ENCODE peak calls at places on chromosomes 3 and 15, in nine cellular contexts. C, N, H, B, U, O, G, W and E are unnamed samples.

GRCh38 chr3:107206141-107206540 is 171.1 kb upstream of the CCDC54 start:
- DNase-seq in C (peak; percentile 59), N (no peak), H (peak; percentile 36), B (no peak), U (peak; percentile 68), O (peak; percentile 67), G (no peak), W (peak; percentile 83), E (no peak)

GRCh38 chr3:109532257-109533216 is 195.2 kb upstream of the DPPA4 start:
- DNase-seq in C (peak; percentile 83), N (no peak), H (peak; percentile 43), B (no peak), U (peak; percentile 61), O (peak; percentile 73), G (peak; percentile 59), W (peak; percentile 78), E (no peak)

GRCh38 chr15:69164807-69165636 is 4.6 kb downstream of the GLCE start:
- DNase-seq in C (peak; percentile 88), N (no peak), H (no peak), B (no peak), U (no peak), O (peak; percentile 77), G (no peak), W (peak; percentile 83), E (no peak)

GRCh38 chr15:89845305-89845893 is 30.7 kb upstream of the ANPEP start:
- DNase-seq in C (peak; percentile 92), N (no peak), H (no peak), B (no peak), U (no peak), O (peak; percentile 30), G (no peak), W (peak; percentile 92), E (peak; percentile 86)

GRCh38 chr15:81264072-81264857 is 59.7 kb downstream of the STARD5 start:
- DNase-seq in C (no peak), N (no peak), H (no peak), B (no peak), U (no peak), O (no peak), G (no peak), W (no peak), E (no peak)

GRCh38 chr15:90679959-90680358 is 37.2 kb upstream of the BLM start:
- DNase-seq in C (no peak), N (peak; percentile 87), H (no peak), B (no peak), U (no peak), O (no peak), G (no peak), W (no peak), E (no peak)

GRCh38 chr3:152968388-152969024 is 133.6 kb downstream of the P2RY1 start:
- DNase-seq in C (no peak), N (no peak), H (no peak), B (no peak), U (no peak), O (no peak), G (no peak), W (peak; percentile 64), E (peak; percentile 34)

GRCh38 chr15:89767411-89767915 is 8.7 kb upstream of the MESP2 start:
- DNase-seq in C (no peak), N (no peak), H (no peak), B (peak; percentile 57), U (no peak), O (no peak), G (no peak), W (no peak), E (no peak)

GRCh38 chr3:160150525-160150924 is 74.7 kb upstream of the C3orf80 start:
- DNase-seq in C (peak; percentile 74), N (no peak), H (no peak), B (no peak), U (no peak), O (no peak), G (no peak), W (peak; percentile 20), E (no peak)

GRCh38 chr3:62049033-62049432 is 324.3 kb downstream of the FEZF2 start:
- DNase-seq in C (peak; percentile 6), N (no peak), H (no peak), B (no peak), U (no peak), O (no peak), G (no peak), W (no peak), E (no peak)

GRCh38 chr3:71546781-71547180 is 36.7 kb downstream of the FOXP1 start:
- DNase-seq in C (no peak), N (no peak), H (no peak), B (no peak), U (no peak), O (no peak), G (no peak), W (no peak), E (no peak)

GRCh38 chr3:67459131-67459530 is 195.3 kb downstream of the SUCLG2 start:
- DNase-seq in C (peak; percentile 45), N (no peak), H (no peak), B (no peak), U (no peak), O (no peak), G (no peak), W (peak; percentile 78), E (no peak)

GRCh38 chr3:131216801-131217200 is 164.8 kb upstream of the NUDT16 start:
- DNase-seq in C (peak; percentile 50), N (no peak), H (peak; percentile 79), B (no peak), U (no peak), O (peak; percentile 95), G (peak; percentile 54), W (peak; percentile 74), E (peak; percentile 82)

GRCh38 chr15:40038267-40038653 is 721 bp downstream of the SRP14 start:
- DNase-seq in C (peak; percentile 56), N (no peak), H (no peak), B (no peak), U (peak; percentile 33), O (no peak), G (no peak), W (peak; percentile 35), E (no peak)

GRCh38 chr3:24288538-24289236 is 206.0 kb downstream of the THRB start:
- DNase-seq in C (no peak), N (peak; percentile 72), H (no peak), B (no peak), U (no peak), O (no peak), G (peak; percentile 60), W (peak; percentile 47), E (no peak)

GRCh38 chr3:117844676-117845075 is 1135.1 kb downstream of the TUSC7 start:
- DNase-seq in C (peak; percentile 61), N (no peak), H (no peak), B (no peak), U (no peak), O (no peak), G (no peak), W (peak; percentile 33), E (no peak)

GRCh38 chr15:22861151-22861550 is 22.7 kb downstream of the NIPA2 start:
- DNase-seq in C (no peak), N (no peak), H (no peak), B (no peak), U (no peak), O (no peak), G (no peak), W (no peak), E (no peak)

GRCh38 chr3:126287536-126288181 is 69.5 kb downstream of the KLF15 start:
- DNase-seq in C (peak; percentile 28), N (peak; percentile 90), H (peak; percentile 67), B (peak; percentile 54), U (peak; percentile 85), O (peak; percentile 98), G (peak; percentile 82), W (peak; percentile 63), E (peak; percentile 29)

GRCh38 chr3:13281657-13282527 is 138.2 kb downstream of the NUP210 start:
- DNase-seq in C (no peak), N (peak; percentile 64), H (peak; percentile 47), B (no peak), U (peak; percentile 45), O (no peak), G (no peak), W (no peak), E (no peak)
- H3K27me3 ChIP-seq in C (peaks cover 64% of the 10 kb centered on the region), N (no peaks in the 10 kb centered on the region), H (peaks cover 28% of the 10 kb centered on the region), B (peaks cover 37% of the 10 kb centered on the region), U (peaks cover 23% of the 10 kb centered on the region), O (peaks cover 42% of the 10 kb centered on the region), G (no peaks in the 10 kb centered on the region), W (peaks cover 26% of the 10 kb centered on the region), E (peaks cover 11% of the 10 kb centered on the region)

GRCh38 chr15:59303641-59304433 is 68.8 kb downstream of the MYO1E start:
- DNase-seq in C (peak; percentile 22), N (peak; percentile 2), H (no peak), B (no peak), U (no peak), O (peak; percentile 77), G (no peak), W (peak; percentile 51), E (peak; percentile 55)
- H3K4me1 ChIP-seq in C (peaks cover 15% of the 10 kb centered on the region), N (peaks cover 40% of the 10 kb centered on the region), H (peaks cover 12% of the 10 kb centered on the region), B (no peaks in the 10 kb centered on the region), U (no peaks in the 10 kb centered on the region), O (peaks cover 13% of the 10 kb centered on the region), G (no peaks in the 10 kb centered on the region), W (peaks cover 23% of the 10 kb centered on the region), E (peaks cover 72% of the 10 kb centered on the region)

DNA sequence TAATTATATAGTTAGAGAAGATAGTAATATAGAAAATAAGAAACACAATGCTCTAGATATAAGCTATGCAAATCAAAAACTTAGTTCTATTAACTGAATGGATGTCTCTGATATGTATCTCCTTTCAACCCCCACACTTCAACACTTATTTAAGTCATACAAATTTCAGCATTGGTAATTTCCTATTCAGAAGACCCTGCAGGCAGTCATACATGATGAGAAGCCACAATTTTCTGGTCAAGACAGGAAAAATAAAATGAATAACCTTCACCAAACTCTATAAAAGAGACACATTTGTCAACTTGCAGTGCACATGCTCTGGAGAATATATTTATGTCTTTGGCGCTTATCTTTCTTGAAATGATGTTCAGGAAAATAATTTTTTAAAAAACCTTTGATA is 578 bp upstream of the BCHE start:
- DNase-seq in C (no peak), N (no peak), H (no peak), B (no peak), U (no peak), O (no peak), G (no peak), W (no peak), E (no peak)
- H3K27ac ChIP-seq in C (no peak overlapping the region), N (no peak overlapping the region), H (no peak overlapping the region), B (no peak overlapping the region), U (no peak overlapping the region), O (peak overlapping the region; percentile 14), G (no peak overlapping the region), W (no peak overlapping the region), E (no peak overlapping the region)

DNA sequence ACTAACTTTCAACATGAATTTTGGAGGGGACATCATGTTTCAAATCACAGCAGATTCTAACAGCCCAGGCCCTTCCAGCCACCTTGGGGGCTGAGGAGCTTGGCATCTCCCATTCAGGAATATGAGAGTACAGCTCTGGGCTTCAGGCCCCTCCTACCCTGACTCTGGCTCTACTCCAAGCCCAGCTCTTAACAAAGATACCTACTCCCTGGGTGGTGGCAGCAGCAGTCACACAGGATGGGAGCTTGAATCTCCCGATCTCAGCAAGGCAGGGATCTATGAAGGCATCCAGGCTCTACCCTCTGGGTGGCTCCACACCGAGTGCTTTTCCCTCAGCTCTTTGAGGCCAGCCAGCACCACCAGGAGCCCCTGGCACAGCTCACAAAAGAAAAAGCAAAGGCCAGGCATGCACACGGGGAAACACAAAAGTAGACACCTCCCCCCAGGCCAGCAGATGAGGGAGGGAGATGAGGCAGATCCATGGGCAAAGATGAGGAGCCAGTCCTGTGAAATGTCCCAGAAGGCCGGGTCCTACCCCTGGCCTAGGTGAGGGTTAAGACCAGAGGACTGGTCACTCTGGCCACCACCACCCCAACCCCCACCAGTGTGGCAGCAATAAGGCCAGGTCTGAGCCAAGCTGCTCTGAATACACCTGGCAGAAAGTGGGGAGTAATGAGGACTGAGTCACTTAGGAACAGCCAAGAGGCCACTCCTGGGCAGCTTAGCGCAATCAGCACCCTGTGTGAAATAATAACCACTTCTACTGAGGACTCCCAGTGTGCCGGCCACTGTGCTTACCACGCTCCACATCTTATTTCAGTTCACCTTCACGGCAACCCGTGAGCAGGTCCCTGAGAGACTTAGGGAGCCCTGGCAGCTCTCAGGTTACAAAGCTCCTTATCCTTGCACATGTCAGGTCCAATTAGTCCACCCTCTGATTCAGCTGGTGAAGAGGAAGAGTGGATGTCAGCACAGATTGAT is 24.3 kb downstream of the PLA2G4F start:
- DNase-seq in C (no peak), N (no peak), H (no peak), B (no peak), U (peak; percentile 57), O (peak; percentile 71), G (no peak), W (no peak), E (peak; percentile 50)
- H3K27me3 ChIP-seq in C (peaks cover 39% of the 10 kb centered on the region), N (no peaks in the 10 kb centered on the region), H (peaks cover 13% of the 10 kb centered on the region), B (no peaks in the 10 kb centered on the region), U (peaks cover 2% of the 10 kb centered on the region), O (no peaks in the 10 kb centered on the region), G (no peaks in the 10 kb centered on the region), W (peaks cover 15% of the 10 kb centered on the region), E (peaks cover 9% of the 10 kb centered on the region)